ENCODE peak calls at places on chromosomes 16 and 17, in five cellular contexts. C is OCI-LY7; D is NCI-H2081; M is Jurkat, Clone E6-1; H is activated T-cell treated with anti-CD3 and anti-CD28 coated beads, Interleukin-2, amount 50 U/mL, for 72 hours. N is an unnamed sample.
A peak's percentile ranks its signal among the peaks of the same experiment; 100 is the strongest.

GRCh38 chr16:84223456-84223855 is 16.4 kb downstream of the KCNG4 start:
- DNase-seq in H (no peak), M (no peak), D (no peak), C (no peak), N (peak; percentile 30)

GRCh38 chr16:66093217-66093616 is 273.3 kb upstream of the CDH5 start:
- DNase-seq in D (no peak), H (no peak), M (no peak), C (no peak), N (no peak)

GRCh38 chr16:1150511-1150982 is 2.4 kb upstream of the CACNA1H start:
- DNase-seq in C (peak; percentile 15), H (peak; percentile 33), M (peak; percentile 70), D (no peak), N (peak; percentile 38)

GRCh38 chr17:49193513-49194296 is 16.7 kb downstream of the GNGT2 start:
- DNase-seq in C (peak; percentile 35), D (peak; percentile 69), H (no peak), M (no peak), N (peak; percentile 80)

GRCh38 chr16:55018881-55019280 is 88.2 kb downstream of the IRX5 start:
- DNase-seq in C (no peak), H (no peak), D (no peak), M (no peak), N (no peak)

GRCh38 chr17:4605826-4606225 is 21.5 kb downstream of the SMTNL2 start:
- DNase-seq in D (no peak), M (no peak), C (no peak), H (no peak), N (peak; percentile 70)

GRCh38 chr16:79154081-79154480 is 446.5 kb downstream of the MAF start:
- DNase-seq in H (no peak), D (no peak), M (no peak), C (no peak), N (no peak)

GRCh38 chr16:28497386-28497785 is 2.9 kb downstream of the APOBR start:
- DNase-seq in C (no peak), M (no peak), H (no peak), D (no peak), N (no peak)

GRCh38 chr17:80981062-80981902 is 10.4 kb upstream of the CHMP6 start:
- DNase-seq in H (peak; percentile 65), C (peak; percentile 51), D (no peak), M (no peak), N (no peak)

GRCh38 chr17:80942360-80943345 is 49.0 kb upstream of the CHMP6 start:
- DNase-seq in C (no peak), M (no peak), D (no peak), H (no peak), N (no peak)

GRCh38 chr16:17408955-17409441 is 61.8 kb downstream of the XYLT1 start:
- DNase-seq in D (no peak), H (no peak), M (no peak), C (peak; percentile 72), N (no peak)

GRCh38 chr17:56260421-56260820 is 107.1 kb downstream of the ANKFN1 start:
- DNase-seq in M (no peak), D (no peak), H (no peak), C (no peak), N (no peak)

GRCh38 chr17:46764709-46765401 is 53.6 kb downstream of the WNT3 start:
- DNase-seq in M (no peak), C (no peak), H (no peak), D (no peak), N (peak; percentile 71)

GRCh38 chr16:49747654-49748053 is 108.3 kb downstream of the ZNF423 start:
- DNase-seq in M (no peak), D (no peak), C (no peak), H (no peak), N (peak; percentile 34)

N was measured in NB4.